ENCODE peak calls at places on chromosome 15, in six cellular contexts. One of them, this sample, is unnamed.

GRCh38 chr15:100981086-100981485 is 61.9 kb downstream of the LRRK1 start:
- DNase-seq in astrocyte of the cerebellum: no peak
- DNase-seq in lung: no peak
- DNase-seq in M059J: no peak
- DNase-seq in activated T-cell treated with anti-CD3 and anti-CD28 coated beads for 1 hour: no peak
- DNase-seq in Panc1: no peak
- DNase-seq in this sample: no peak

GRCh38 chr15:25055356-25056068 is 100.7 kb downstream of the SNRPN start:
- DNase-seq in astrocyte of the cerebellum: no peak
- DNase-seq in lung: peak
- DNase-seq in M059J: no peak
- DNase-seq in activated T-cell treated with anti-CD3 and anti-CD28 coated beads for 1 hour: no peak
- DNase-seq in Panc1: no peak
- DNase-seq in this sample: no peak

GRCh38 chr15:99755692-99756409 is 22.6 kb upstream of the LYSMD4 start:
- DNase-seq in astrocyte of the cerebellum: peak
- DNase-seq in lung: no peak
- DNase-seq in M059J: peak
- DNase-seq in activated T-cell treated with anti-CD3 and anti-CD28 coated beads for 1 hour: no peak
- DNase-seq in Panc1: peak
- DNase-seq in this sample: peak

GRCh38 chr15:67601008-67601620 is 58.6 kb downstream of the MAP2K5 start:
- DNase-seq in astrocyte of the cerebellum: no peak
- DNase-seq in lung: no peak
- DNase-seq in M059J: no peak
- DNase-seq in activated T-cell treated with anti-CD3 and anti-CD28 coated beads for 1 hour: no peak
- DNase-seq in Panc1: no peak
- DNase-seq in this sample: no peak

GRCh38 chr15:73244333-73244732 is 124.4 kb downstream of the HCN4 start:
- DNase-seq in astrocyte of the cerebellum: no peak
- DNase-seq in lung: no peak
- DNase-seq in M059J: peak
- DNase-seq in activated T-cell treated with anti-CD3 and anti-CD28 coated beads for 1 hour: no peak
- DNase-seq in Panc1: no peak
- DNase-seq in this sample: no peak

GRCh38 chr15:45179221-45179985 is 8.4 kb downstream of the SHF start:
- DNase-seq in astrocyte of the cerebellum: no peak
- DNase-seq in lung: peak
- DNase-seq in M059J: peak
- DNase-seq in activated T-cell treated with anti-CD3 and anti-CD28 coated beads for 1 hour: peak
- DNase-seq in Panc1: no peak
- DNase-seq in this sample: no peak

GRCh38 chr15:42368096-42368495 is 8.8 kb downstream of the CAPN3 start:
- DNase-seq in astrocyte of the cerebellum: no peak
- DNase-seq in lung: no peak
- DNase-seq in M059J: peak
- DNase-seq in activated T-cell treated with anti-CD3 and anti-CD28 coated beads for 1 hour: no peak
- DNase-seq in Panc1: no peak
- DNase-seq in this sample: no peak

GRCh38 chr15:49064281-49064653 is 18.0 kb upstream of the SECISBP2L start:
- DNase-seq in astrocyte of the cerebellum: no peak
- DNase-seq in lung: no peak
- DNase-seq in M059J: no peak
- DNase-seq in activated T-cell treated with anti-CD3 and anti-CD28 coated beads for 1 hour: no peak
- DNase-seq in Panc1: no peak
- DNase-seq in this sample: no peak

GRCh38 chr15:57559875-57560274 is 31.8 kb upstream of the MYZAP start:
- DNase-seq in astrocyte of the cerebellum: no peak
- DNase-seq in lung: peak
- DNase-seq in M059J: peak
- DNase-seq in activated T-cell treated with anti-CD3 and anti-CD28 coated beads for 1 hour: peak
- DNase-seq in Panc1: peak
- DNase-seq in this sample: peak

GRCh38 chr15:57565326-57565725 is 26.4 kb upstream of the MYZAP start:
- DNase-seq in astrocyte of the cerebellum: no peak
- DNase-seq in lung: no peak
- DNase-seq in M059J: no peak
- DNase-seq in activated T-cell treated with anti-CD3 and anti-CD28 coated beads for 1 hour: peak
- DNase-seq in Panc1: no peak
- DNase-seq in this sample: no peak

GRCh38 chr15:22265056-22265945 is 185.0 kb downstream of the OR4M2 start:
- DNase-seq in astrocyte of the cerebellum: no peak
- DNase-seq in lung: no peak
- DNase-seq in M059J: no peak
- DNase-seq in activated T-cell treated with anti-CD3 and anti-CD28 coated beads for 1 hour: no peak
- DNase-seq in Panc1: no peak
- DNase-seq in this sample: no peak

GRCh38 chr15:81361891-81362290 is 12.1 kb downstream of the TMC3 start:
- DNase-seq in astrocyte of the cerebellum: no peak
- DNase-seq in lung: no peak
- DNase-seq in M059J: no peak
- DNase-seq in activated T-cell treated with anti-CD3 and anti-CD28 coated beads for 1 hour: no peak
- DNase-seq in Panc1: no peak
- DNase-seq in this sample: no peak

GRCh38 chr15:55743615-55743978 is 645 bp upstream of the PRTG start:
- DNase-seq in astrocyte of the cerebellum: no peak
- DNase-seq in lung: no peak
- DNase-seq in M059J: no peak
- DNase-seq in activated T-cell treated with anti-CD3 and anti-CD28 coated beads for 1 hour: no peak
- DNase-seq in Panc1: no peak
- DNase-seq in this sample: no peak

GRCh38 chr15:72685925-72686794 is at the start of the genes BBS4 and HIGD2B:
- DNase-seq in astrocyte of the cerebellum: peak
- DNase-seq in lung: peak
- DNase-seq in M059J: peak
- DNase-seq in activated T-cell treated with anti-CD3 and anti-CD28 coated beads for 1 hour: peak
- DNase-seq in Panc1: peak
- DNase-seq in this sample: peak

GRCh38 chr15:36667296-36667695 is 87.9 kb downstream of the CDIN1 start:
- DNase-seq in astrocyte of the cerebellum: no peak
- DNase-seq in lung: no peak
- DNase-seq in M059J: no peak
- DNase-seq in activated T-cell treated with anti-CD3 and anti-CD28 coated beads for 1 hour: no peak
- DNase-seq in Panc1: no peak
- DNase-seq in this sample: no peak

GRCh38 chr15:74312445-74313007 is 54.9 kb downstream of the CYP11A1 start:
- DNase-seq in astrocyte of the cerebellum: no peak
- DNase-seq in lung: no peak
- DNase-seq in M059J: no peak
- DNase-seq in activated T-cell treated with anti-CD3 and anti-CD28 coated beads for 1 hour: no peak
- DNase-seq in Panc1: no peak
- DNase-seq in this sample: no peak

GRCh38 chr15:55234104-55234799 is 37.5 kb upstream of the RSL24D1 start:
- DNase-seq in astrocyte of the cerebellum: no peak
- DNase-seq in lung: no peak
- DNase-seq in M059J: no peak
- DNase-seq in activated T-cell treated with anti-CD3 and anti-CD28 coated beads for 1 hour: no peak
- DNase-seq in Panc1: no peak
- DNase-seq in this sample: no peak

GRCh38 chr15:87609474-87609873 is 647.1 kb downstream of the NTRK3 start:
- DNase-seq in astrocyte of the cerebellum: peak
- DNase-seq in lung: no peak
- DNase-seq in M059J: peak
- DNase-seq in activated T-cell treated with anti-CD3 and anti-CD28 coated beads for 1 hour: no peak
- DNase-seq in Panc1: no peak
- DNase-seq in this sample: no peak

GRCh38 chr15:81337241-81337640 is 13.3 kb upstream of the STARD5 start:
- DNase-seq in astrocyte of the cerebellum: no peak
- DNase-seq in lung: no peak
- DNase-seq in M059J: no peak
- DNase-seq in activated T-cell treated with anti-CD3 and anti-CD28 coated beads for 1 hour: no peak
- DNase-seq in Panc1: no peak
- DNase-seq in this sample: no peak

This sample was measured in Right ventricle myocardium superior.